ENCODE peak calls at places on chromosomes 5 and 9, in five cellular contexts. One of them, this sample, is unnamed.

GRCh38 chr9:123073991-123074422 is 40.5 kb downstream of the GPR21 start:
- DNase-seq in stimulated activated CD4-positive, alpha-beta T cell treated with anti-CD3 and anti-CD28 coated beads, Interleukin-12 subunit alpha, Interleukin-12 subunit beta, amount 100 ng/mL, for 24 hours: no peak
- DNase-seq in bronchial epithelial cell: no peak
- DNase-seq in amniotic epithelial cell: peak
- DNase-seq in kidney glomerular epithelial cell: no peak
- DNase-seq in this sample: peak

GRCh38 chr5:137179203-137179602 is 319.9 kb downstream of the SPOCK1 start:
- DNase-seq in stimulated activated CD4-positive, alpha-beta T cell treated with anti-CD3 and anti-CD28 coated beads, Interleukin-12 subunit alpha, Interleukin-12 subunit beta, amount 100 ng/mL, for 24 hours: no peak
- DNase-seq in amniotic epithelial cell: no peak
- DNase-seq in kidney glomerular epithelial cell: no peak
- DNase-seq in bronchial epithelial cell: no peak
- DNase-seq in this sample: no peak

GRCh38 chr9:133952598-133953550 is 39.2 kb downstream of the VAV2 start:
- DNase-seq in kidney glomerular epithelial cell: no peak
- DNase-seq in stimulated activated CD4-positive, alpha-beta T cell treated with anti-CD3 and anti-CD28 coated beads, Interleukin-12 subunit alpha, Interleukin-12 subunit beta, amount 100 ng/mL, for 24 hours: no peak
- DNase-seq in amniotic epithelial cell: no peak
- DNase-seq in bronchial epithelial cell: no peak
- DNase-seq in this sample: no peak

GRCh38 chr5:132063090-132063911 is 2.8 kb downstream of the IL3 start:
- DNase-seq in kidney glomerular epithelial cell: peak
- DNase-seq in bronchial epithelial cell: peak
- DNase-seq in stimulated activated CD4-positive, alpha-beta T cell treated with anti-CD3 and anti-CD28 coated beads, Interleukin-12 subunit alpha, Interleukin-12 subunit beta, amount 100 ng/mL, for 24 hours: peak
- DNase-seq in amniotic epithelial cell: peak
- DNase-seq in this sample: peak

GRCh38 chr9:17380126-17380861 is 198.6 kb upstream of the SH3GL2 start:
- DNase-seq in stimulated activated CD4-positive, alpha-beta T cell treated with anti-CD3 and anti-CD28 coated beads, Interleukin-12 subunit alpha, Interleukin-12 subunit beta, amount 100 ng/mL, for 24 hours: no peak
- DNase-seq in amniotic epithelial cell: no peak
- DNase-seq in bronchial epithelial cell: peak
- DNase-seq in kidney glomerular epithelial cell: no peak
- DNase-seq in this sample: no peak

GRCh38 chr5:4785971-4786370 is 354.2 kb upstream of the ADAMTS16 start:
- DNase-seq in stimulated activated CD4-positive, alpha-beta T cell treated with anti-CD3 and anti-CD28 coated beads, Interleukin-12 subunit alpha, Interleukin-12 subunit beta, amount 100 ng/mL, for 24 hours: no peak
- DNase-seq in amniotic epithelial cell: no peak
- DNase-seq in bronchial epithelial cell: no peak
- DNase-seq in kidney glomerular epithelial cell: no peak
- DNase-seq in this sample: no peak

GRCh38 chr5:87150630-87151029 is 117.1 kb upstream of the RASA1 start:
- DNase-seq in amniotic epithelial cell: no peak
- DNase-seq in kidney glomerular epithelial cell: no peak
- DNase-seq in stimulated activated CD4-positive, alpha-beta T cell treated with anti-CD3 and anti-CD28 coated beads, Interleukin-12 subunit alpha, Interleukin-12 subunit beta, amount 100 ng/mL, for 24 hours: no peak
- DNase-seq in bronchial epithelial cell: no peak
- DNase-seq in this sample: no peak

GRCh38 chr5:175694371-175695160 is 36.7 kb downstream of the HRH2 start:
- DNase-seq in stimulated activated CD4-positive, alpha-beta T cell treated with anti-CD3 and anti-CD28 coated beads, Interleukin-12 subunit alpha, Interleukin-12 subunit beta, amount 100 ng/mL, for 24 hours: no peak
- DNase-seq in amniotic epithelial cell: no peak
- DNase-seq in kidney glomerular epithelial cell: no peak
- DNase-seq in bronchial epithelial cell: no peak
- DNase-seq in this sample: no peak

GRCh38 chr5:111422245-111422644 is 90.1 kb downstream of the STARD4 start:
- DNase-seq in bronchial epithelial cell: no peak
- DNase-seq in kidney glomerular epithelial cell: no peak
- DNase-seq in stimulated activated CD4-positive, alpha-beta T cell treated with anti-CD3 and anti-CD28 coated beads, Interleukin-12 subunit alpha, Interleukin-12 subunit beta, amount 100 ng/mL, for 24 hours: no peak
- DNase-seq in amniotic epithelial cell: no peak
- DNase-seq in this sample: no peak

GRCh38 chr5:56498759-56499395 is 265.7 kb upstream of the ANKRD55 start:
- DNase-seq in stimulated activated CD4-positive, alpha-beta T cell treated with anti-CD3 and anti-CD28 coated beads, Interleukin-12 subunit alpha, Interleukin-12 subunit beta, amount 100 ng/mL, for 24 hours: no peak
- DNase-seq in bronchial epithelial cell: no peak
- DNase-seq in kidney glomerular epithelial cell: no peak
- DNase-seq in amniotic epithelial cell: no peak
- DNase-seq in this sample: no peak

GRCh38 chr5:143922718-143923117 is 110.8 kb downstream of the HMHB1 start:
- DNase-seq in stimulated activated CD4-positive, alpha-beta T cell treated with anti-CD3 and anti-CD28 coated beads, Interleukin-12 subunit alpha, Interleukin-12 subunit beta, amount 100 ng/mL, for 24 hours: no peak
- DNase-seq in kidney glomerular epithelial cell: no peak
- DNase-seq in amniotic epithelial cell: peak
- DNase-seq in bronchial epithelial cell: peak
- DNase-seq in this sample: peak

GRCh38 chr9:130989391-130989790 is 19.6 kb upstream of the LAMC3 start:
- DNase-seq in bronchial epithelial cell: no peak
- DNase-seq in stimulated activated CD4-positive, alpha-beta T cell treated with anti-CD3 and anti-CD28 coated beads, Interleukin-12 subunit alpha, Interleukin-12 subunit beta, amount 100 ng/mL, for 24 hours: no peak
- DNase-seq in kidney glomerular epithelial cell: no peak
- DNase-seq in amniotic epithelial cell: no peak
- DNase-seq in this sample: no peak

GRCh38 chr9:20404192-20404813 is 218.0 kb downstream of the MLLT3 start:
- DNase-seq in amniotic epithelial cell: no peak
- DNase-seq in kidney glomerular epithelial cell: no peak
- DNase-seq in bronchial epithelial cell: no peak
- DNase-seq in stimulated activated CD4-positive, alpha-beta T cell treated with anti-CD3 and anti-CD28 coated beads, Interleukin-12 subunit alpha, Interleukin-12 subunit beta, amount 100 ng/mL, for 24 hours: no peak
- DNase-seq in this sample: no peak

GRCh38 chr9:68844623-68845612 is 139.9 kb downstream of the PIP5K1B start:
- DNase-seq in amniotic epithelial cell: peak
- DNase-seq in bronchial epithelial cell: no peak
- DNase-seq in stimulated activated CD4-positive, alpha-beta T cell treated with anti-CD3 and anti-CD28 coated beads, Interleukin-12 subunit alpha, Interleukin-12 subunit beta, amount 100 ng/mL, for 24 hours: no peak
- DNase-seq in kidney glomerular epithelial cell: no peak
- DNase-seq in this sample: peak

This sample was measured in choroid plexus epithelial cell.